ENCODE peak calls at places on chromosomes 6 and 20, in eight cellular contexts. A is cardiac muscle cell, I is ascending aorta, Q is body of pancreas, S is uterus, J is endodermal cell, H is GM23338, X is fibroblast of pulmonary artery. V is an unnamed sample.

GRCh38 chr20:2749343-2749950 is 51.0 kb downstream of the CPXM1 start:
- DNase-seq in A (no peak), I (no peak), Q (no peak), S (no peak), J (no peak), H (no peak), X (no peak), V (peak; percentile 87)

GRCh38 chr6:89970072-89970471 is 75.8 kb downstream of the GJA10 start:
- DNase-seq in A (no peak), I (no peak), Q (no peak), S (no peak), J (no peak), H (no peak), X (no peak), V (peak; percentile 5)

GRCh38 chr6:38973178-38974057 is 75.2 kb upstream of the GLP1R start:
- DNase-seq in A (peak; percentile 78), I (no peak), Q (peak; percentile 28), S (no peak), J (no peak), H (peak; percentile 77), X (peak; percentile 75), V (no peak)

GRCh38 chr6:37137201-37137880 is 32.6 kb upstream of the PIM1 start:
- DNase-seq in A (peak; percentile 98), I (no peak), Q (no peak), S (peak; percentile 76), J (peak; percentile 94), H (peak; percentile 98), X (peak; percentile 99), V (no peak)

GRCh38 chr20:7375905-7376304 is 564.4 kb downstream of the HAO1 start:
- DNase-seq in A (peak; percentile 47), I (no peak), Q (no peak), S (no peak), J (no peak), H (peak; percentile 44), X (peak; percentile 55), V (no peak)

GRCh38 chr6:15108383-15108715 is 137.5 kb upstream of the JARID2 start:
- DNase-seq in A (no peak), I (no peak), Q (no peak), S (no peak), J (no peak), H (no peak), X (no peak), V (no peak)

GRCh38 chr6:149026530-149026942 is 279.7 kb downstream of the UST start:
- DNase-seq in A (peak; percentile 82), I (no peak), Q (no peak), S (no peak), J (peak; percentile 76), H (peak; percentile 89), X (peak; percentile 89), V (no peak)

GRCh38 chr6:113997106-113997505 is 26.2 kb upstream of the HDAC2 start:
- DNase-seq in A (peak; percentile 79), I (no peak), Q (no peak), S (no peak), J (no peak), H (no peak), X (peak; percentile 88), V (no peak)

GRCh38 chr6:70834520-70834919 is 122.3 kb downstream of the B3GAT2 start:
- DNase-seq in A (peak; percentile 15), I (no peak), Q (no peak), S (no peak), J (no peak), H (no peak), X (peak; percentile 18), V (no peak)

GRCh38 chr6:103677290-103677689 is 1182.4 kb downstream of the HACE1 start:
- DNase-seq in A (no peak), I (no peak), Q (no peak), S (no peak), J (no peak), H (no peak), X (no peak), V (no peak)

GRCh38 chr6:103674790-103675189 is 1184.9 kb downstream of the HACE1 start:
- DNase-seq in A (no peak), I (no peak), Q (no peak), S (no peak), J (no peak), H (no peak), X (no peak), V (no peak)

GRCh38 chr6:103675807-103676406 is 1183.8 kb downstream of the HACE1 start:
- DNase-seq in A (no peak), I (no peak), Q (no peak), S (no peak), J (no peak), H (no peak), X (peak; percentile 13), V (no peak)

DNA sequence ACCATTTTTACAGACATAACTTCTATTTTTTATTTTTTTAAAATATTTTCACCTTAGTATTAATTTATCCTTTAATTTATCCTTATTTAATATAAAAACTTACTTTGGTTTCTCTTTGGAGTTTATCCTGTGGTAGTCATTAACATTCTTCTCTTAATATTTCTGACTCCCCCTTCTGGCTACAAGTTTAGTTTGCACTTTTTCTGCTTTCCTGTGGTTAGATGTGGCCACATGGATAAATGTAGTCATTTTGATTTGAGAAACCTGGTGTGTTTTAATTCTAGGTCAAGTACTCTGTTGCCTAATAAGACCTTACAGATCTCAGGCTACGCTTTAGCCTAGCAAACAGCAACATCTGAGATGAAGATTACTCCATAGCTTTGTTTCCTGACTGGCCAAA is 1187.5 kb downstream of the HACE1 start:
- DNase-seq in A (no peak), I (no peak), Q (no peak), S (no peak), J (no peak), H (peak; percentile 46), X (peak; percentile 6), V (no peak)
- TF ChIP-seq CTCF in A (no peak), I (no peak), Q (no peak), S (no peak), J (peak; percentile 71), H (peak; percentile 39), X (no peak), V (no peak)

GRCh38 chr6:116393430-116393829 is 22.7 kb downstream of the DSE start:
- DNase-seq in A (peak; percentile 27), I (no peak), Q (no peak), S (no peak), J (no peak), H (no peak), X (no peak), V (no peak)

GRCh38 chr6:116388924-116389323 is 18.2 kb downstream of the DSE start:
- DNase-seq in A (no peak), I (no peak), Q (no peak), S (no peak), J (no peak), H (no peak), X (no peak), V (no peak)

GRCh38 chr6:116389357-116389756 is 18.6 kb downstream of the DSE start:
- DNase-seq in A (no peak), I (no peak), Q (no peak), S (no peak), J (no peak), H (no peak), X (no peak), V (no peak)

GRCh38 chr6:116392158-116393032 is 21.6 kb downstream of the DSE start:
- DNase-seq in A (peak; percentile 86), I (no peak), Q (no peak), S (no peak), J (no peak), H (no peak), X (peak; percentile 91), V (no peak)

DNA sequence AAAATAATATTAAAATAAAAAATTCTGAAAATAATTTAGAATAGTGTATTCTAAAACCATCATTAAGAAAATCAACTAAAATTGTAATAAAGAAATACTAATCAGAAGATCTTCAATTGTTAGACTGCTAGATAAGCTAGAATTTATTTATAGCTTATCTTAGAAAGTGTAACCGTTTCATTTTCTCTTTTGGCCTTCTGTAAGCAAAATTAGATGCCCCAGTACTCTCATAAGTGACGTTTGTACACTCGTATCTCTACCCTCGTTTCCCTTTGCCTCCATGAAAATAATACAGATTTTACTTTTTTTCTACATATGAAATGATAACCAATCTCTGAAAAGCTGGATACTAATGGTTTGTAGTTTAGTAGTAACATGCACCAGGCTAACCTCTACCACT is 19.8 kb downstream of the DSE start:
- DNase-seq in A (no peak), I (no peak), Q (no peak), S (no peak), J (no peak), H (no peak), X (no peak), V (no peak)
- H3K4me3 ChIP-seq in A (no peak overlapping the region), I (no peak overlapping the region), Q (no peak overlapping the region), S (no peak overlapping the region), J (no peak overlapping the region), H (no peak overlapping the region), X (no peak overlapping the region), V (no peak overlapping the region)

DNA sequence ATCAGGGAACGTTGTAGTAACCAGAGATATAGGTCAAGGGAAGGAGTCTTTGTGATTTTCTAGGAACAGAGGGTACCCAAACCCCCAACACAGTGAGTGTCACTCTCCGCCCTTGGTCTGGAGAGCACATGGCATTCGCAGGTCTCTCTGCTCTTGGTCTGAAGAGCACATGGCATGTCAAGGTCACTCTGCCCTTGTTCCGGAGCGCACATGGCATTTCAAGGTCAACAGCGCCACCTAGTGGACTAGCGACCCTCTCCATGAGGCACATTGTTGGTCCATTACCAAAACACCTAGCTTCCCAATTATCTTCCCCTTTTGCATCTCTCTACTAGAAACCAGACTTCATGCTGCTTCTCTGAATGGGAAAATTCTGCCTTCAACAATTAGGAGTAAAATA is 260.0 kb downstream of the C6orf118 start:
- DNase-seq in A (peak; percentile 28), I (no peak), Q (no peak), S (no peak), J (peak; percentile 93), H (peak; percentile 89), X (peak; percentile 30), V (no peak)
- TF ChIP-seq CTCF in A (peak; percentile 35), I (no peak), Q (no peak), S (no peak), J (peak; percentile 91), H (peak; percentile 97), X (peak; percentile 42), V (no peak)

DNA sequence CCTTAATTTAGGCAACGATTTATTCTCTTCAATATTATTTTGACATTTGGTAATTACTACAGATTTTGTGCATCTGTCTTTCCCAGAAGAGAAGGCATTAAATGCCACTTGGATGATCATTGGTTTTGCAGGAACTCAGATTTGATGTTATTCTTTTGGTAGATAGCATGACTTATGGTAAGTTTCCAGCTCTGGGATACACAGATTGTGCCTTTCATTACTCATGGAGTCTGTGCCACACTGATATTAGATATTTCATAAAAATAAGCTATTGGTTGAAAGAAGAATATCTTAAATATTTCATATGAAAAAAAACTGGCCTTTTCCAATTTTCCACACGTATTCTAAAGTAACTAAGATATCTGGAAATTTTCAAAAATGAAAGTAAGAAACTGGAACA is 120.2 kb downstream of the AIG1 start:
- DNase-seq in A (no peak), I (no peak), Q (no peak), S (no peak), J (no peak), H (no peak), X (no peak), V (no peak)
- H3K4me3 ChIP-seq in A (no peak overlapping the region), I (no peak overlapping the region), Q (no peak overlapping the region), S (no peak overlapping the region), J (no peak overlapping the region), H (no peak overlapping the region), X (no peak overlapping the region), V (no peak overlapping the region)

DNA sequence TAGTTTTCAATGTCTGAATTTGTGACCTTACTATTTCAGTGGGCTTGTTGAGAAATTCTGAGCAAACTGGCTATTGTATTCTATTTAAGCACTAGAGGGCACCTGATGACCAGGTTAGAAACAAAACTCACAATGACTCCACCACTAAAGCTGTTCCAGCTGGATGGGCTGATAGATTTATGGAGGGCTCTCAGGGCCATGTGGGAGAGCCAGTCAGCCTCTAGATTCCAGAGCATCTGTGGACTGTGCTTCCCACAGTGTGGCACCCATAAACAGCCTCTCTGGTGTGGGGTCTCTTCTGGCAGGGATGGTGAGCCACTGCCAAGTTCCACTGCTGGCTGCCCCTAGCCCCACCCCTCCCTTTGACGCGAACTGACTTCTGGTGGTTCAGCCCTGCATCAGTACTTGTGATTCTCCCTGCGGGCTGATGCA is 29.2 kb downstream of the C6orf58 start:
- DNase-seq in A (peak; percentile 50), I (no peak), Q (no peak), S (no peak), J (peak; percentile 74), H (peak; percentile 80), X (peak; percentile 54), V (no peak)
- TF ChIP-seq CTCF in A (peak; percentile 19), I (no peak), Q (no peak), S (peak; percentile 5), J (peak; percentile 72), H (peak; percentile 78), X (peak; percentile 32), V (no peak)